ENCODE peak calls at places on chromosomes 2 and 18, in eight cellular contexts. One of them, this sample, is unnamed.

GRCh38 chr2:39494784-39495251 is 57.7 kb upstream of the MAP4K3 start:
- DNase-seq in astrocyte of the spinal cord: peak
- DNase-seq in HuH-7.5: no peak
- DNase-seq in small intestine: no peak
- DNase-seq in iris pigment epithelial cell: peak
- DNase-seq in neural progenitor cell: peak
- DNase-seq in left ventricle myocardium inferior: no peak
- DNase-seq in GM04504: peak
- DNase-seq in this sample: no peak

GRCh38 chr18:72868666-72869661 is 1.2 kb upstream of the NETO1 start:
- DNase-seq in left ventricle myocardium inferior: no peak
- DNase-seq in HuH-7.5: no peak
- DNase-seq in astrocyte of the spinal cord: peak
- DNase-seq in GM04504: no peak
- DNase-seq in iris pigment epithelial cell: no peak
- DNase-seq in small intestine: no peak
- DNase-seq in neural progenitor cell: peak
- DNase-seq in this sample: no peak

GRCh38 chr2:73859721-73860586 is 31.2 kb downstream of the STAMBP start:
- DNase-seq in neural progenitor cell: no peak
- DNase-seq in small intestine: no peak
- DNase-seq in astrocyte of the spinal cord: peak
- DNase-seq in iris pigment epithelial cell: peak
- DNase-seq in left ventricle myocardium inferior: no peak
- DNase-seq in HuH-7.5: no peak
- DNase-seq in GM04504: peak
- DNase-seq in this sample: no peak

GRCh38 chr18:35474884-35475283 is 22.9 kb downstream of the INO80C start:
- DNase-seq in neural progenitor cell: no peak
- DNase-seq in iris pigment epithelial cell: peak
- DNase-seq in HuH-7.5: no peak
- DNase-seq in GM04504: no peak
- DNase-seq in small intestine: no peak
- DNase-seq in left ventricle myocardium inferior: no peak
- DNase-seq in astrocyte of the spinal cord: peak
- DNase-seq in this sample: no peak

GRCh38 chr2:238425979-238426567 is 654 bp upstream of the ASB1 start:
- DNase-seq in left ventricle myocardium inferior: no peak
- DNase-seq in small intestine: no peak
- DNase-seq in astrocyte of the spinal cord: peak
- DNase-seq in HuH-7.5: peak
- DNase-seq in iris pigment epithelial cell: peak
- DNase-seq in neural progenitor cell: peak
- DNase-seq in GM04504: no peak
- DNase-seq in this sample: no peak

GRCh38 chr2:38215993-38216392 is 140.0 kb upstream of the CYP1B1 start:
- DNase-seq in astrocyte of the spinal cord: peak
- DNase-seq in neural progenitor cell: no peak
- DNase-seq in iris pigment epithelial cell: peak
- DNase-seq in left ventricle myocardium inferior: no peak
- DNase-seq in small intestine: no peak
- DNase-seq in GM04504: no peak
- DNase-seq in HuH-7.5: no peak
- DNase-seq in this sample: no peak

GRCh38 chr2:203209538-203209937 is 29.3 kb upstream of the CYP20A1 start:
- DNase-seq in small intestine: no peak
- DNase-seq in iris pigment epithelial cell: peak
- DNase-seq in left ventricle myocardium inferior: no peak
- DNase-seq in neural progenitor cell: no peak
- DNase-seq in astrocyte of the spinal cord: no peak
- DNase-seq in HuH-7.5: no peak
- DNase-seq in GM04504: no peak
- DNase-seq in this sample: no peak

GRCh38 chr2:64914735-64915509 is 74.3 kb upstream of the SLC1A4 start:
- DNase-seq in iris pigment epithelial cell: peak
- DNase-seq in HuH-7.5: no peak
- DNase-seq in GM04504: peak
- DNase-seq in left ventricle myocardium inferior: peak
- DNase-seq in astrocyte of the spinal cord: no peak
- DNase-seq in small intestine: no peak
- DNase-seq in neural progenitor cell: no peak
- DNase-seq in this sample: no peak

GRCh38 chr2:16031848-16032159 is 91.5 kb downstream of the MYCN start:
- DNase-seq in astrocyte of the spinal cord: no peak
- DNase-seq in iris pigment epithelial cell: no peak
- DNase-seq in HuH-7.5: no peak
- DNase-seq in GM04504: no peak
- DNase-seq in left ventricle myocardium inferior: no peak
- DNase-seq in small intestine: peak
- DNase-seq in neural progenitor cell: no peak
- DNase-seq in this sample: no peak

GRCh38 chr2:24046930-24047702 is at the start of gene WDCP:
- DNase-seq in small intestine: peak
- DNase-seq in left ventricle myocardium inferior: peak
- DNase-seq in GM04504: peak
- DNase-seq in iris pigment epithelial cell: peak
- DNase-seq in neural progenitor cell: peak
- DNase-seq in astrocyte of the spinal cord: peak
- DNase-seq in HuH-7.5: peak
- DNase-seq in this sample: no peak

GRCh38 chr2:105910497-105911238 is 166.0 kb downstream of the NCK2 start:
- DNase-seq in left ventricle myocardium inferior: no peak
- DNase-seq in small intestine: no peak
- DNase-seq in GM04504: no peak
- DNase-seq in astrocyte of the spinal cord: no peak
- DNase-seq in neural progenitor cell: no peak
- DNase-seq in HuH-7.5: no peak
- DNase-seq in iris pigment epithelial cell: peak
- DNase-seq in this sample: no peak

GRCh38 chr18:54822872-54823845 is 5.1 kb upstream of the RAB27B start:
- DNase-seq in HuH-7.5: no peak
- DNase-seq in iris pigment epithelial cell: peak
- DNase-seq in left ventricle myocardium inferior: no peak
- DNase-seq in GM04504: peak
- DNase-seq in neural progenitor cell: no peak
- DNase-seq in small intestine: no peak
- DNase-seq in astrocyte of the spinal cord: peak
- DNase-seq in this sample: no peak

GRCh38 chr2:175676813-175677212 is 325.3 kb downstream of the LNPK start:
- DNase-seq in left ventricle myocardium inferior: no peak
- DNase-seq in iris pigment epithelial cell: no peak
- DNase-seq in neural progenitor cell: no peak
- DNase-seq in GM04504: no peak
- DNase-seq in HuH-7.5: no peak
- DNase-seq in small intestine: no peak
- DNase-seq in astrocyte of the spinal cord: no peak
- DNase-seq in this sample: no peak

GRCh38 chr18:5962362-5962761 is 67.0 kb upstream of the TMEM200C start:
- DNase-seq in left ventricle myocardium inferior: no peak
- DNase-seq in GM04504: no peak
- DNase-seq in neural progenitor cell: no peak
- DNase-seq in iris pigment epithelial cell: no peak
- DNase-seq in small intestine: peak
- DNase-seq in HuH-7.5: no peak
- DNase-seq in astrocyte of the spinal cord: no peak
- DNase-seq in this sample: no peak

GRCh38 chr2:66469219-66469902 is 34.4 kb downstream of the MEIS1 start:
- DNase-seq in left ventricle myocardium inferior: no peak
- DNase-seq in iris pigment epithelial cell: no peak
- DNase-seq in neural progenitor cell: no peak
- DNase-seq in GM04504: no peak
- DNase-seq in small intestine: no peak
- DNase-seq in HuH-7.5: no peak
- DNase-seq in astrocyte of the spinal cord: no peak
- DNase-seq in this sample: no peak

GRCh38 chr18:38445485-38446145 is 880.0 kb upstream of the CELF4 start:
- DNase-seq in neural progenitor cell: no peak
- DNase-seq in left ventricle myocardium inferior: no peak
- DNase-seq in small intestine: no peak
- DNase-seq in HuH-7.5: no peak
- DNase-seq in astrocyte of the spinal cord: no peak
- DNase-seq in iris pigment epithelial cell: no peak
- DNase-seq in GM04504: no peak
- DNase-seq in this sample: no peak

GRCh38 chr2:169877406-169877805 is 50.2 kb downstream of the UBR3 start:
- DNase-seq in GM04504: no peak
- DNase-seq in neural progenitor cell: no peak
- DNase-seq in small intestine: peak
- DNase-seq in iris pigment epithelial cell: peak
- DNase-seq in left ventricle myocardium inferior: no peak
- DNase-seq in astrocyte of the spinal cord: peak
- DNase-seq in HuH-7.5: peak
- DNase-seq in this sample: no peak

GRCh38 chr2:113894156-113894743 is 4.4 kb downstream of the ACTR3 start:
- DNase-seq in iris pigment epithelial cell: peak
- DNase-seq in HuH-7.5: no peak
- DNase-seq in astrocyte of the spinal cord: peak
- DNase-seq in small intestine: no peak
- DNase-seq in GM04504: peak
- DNase-seq in neural progenitor cell: no peak
- DNase-seq in left ventricle myocardium inferior: no peak
- DNase-seq in this sample: no peak

GRCh38 chr18:24530630-24531111 is 70.2 kb downstream of the HRH4 start:
- DNase-seq in left ventricle myocardium inferior: no peak
- DNase-seq in small intestine: peak
- DNase-seq in GM04504: peak
- DNase-seq in iris pigment epithelial cell: peak
- DNase-seq in HuH-7.5: no peak
- DNase-seq in neural progenitor cell: no peak
- DNase-seq in astrocyte of the spinal cord: peak
- DNase-seq in this sample: no peak

This sample was measured in cortex of kidney.